ENCODE peak calls at places on chromosomes 13 and 19, in five cellular contexts. K is activated T-cell treated with anti-CD3 and anti-CD28 coated beads for 1 hour, R is AG10803, U is Calu3, A is SW480. N is an unnamed sample.

GRCh38 chr13:94550030-94550738 is 45.8 kb downstream of the TGDS start:
- DNase-seq in U (no peak), K (no peak), A (peak), R (peak), N (peak)

GRCh38 chr13:99425485-99426341 is 75.6 kb upstream of the TM9SF2 start:
- DNase-seq in U (no peak), A (no peak), R (no peak), K (no peak), N (peak)

GRCh38 chr13:65724261-65724660 is 1505.9 kb downstream of the PCDH9 start:
- DNase-seq in K (no peak), R (peak), A (no peak), U (no peak), N (no peak)

GRCh38 chr19:1862424-1863307 is 713 bp downstream of the KLF16 start:
- DNase-seq in R (no peak), K (no peak), A (no peak), U (peak), N (no peak)

GRCh38 chr19:4844348-4845179 is 13.1 kb upstream of the TICAM1 start:
- DNase-seq in U (no peak), A (no peak), R (peak), K (no peak), N (no peak)

GRCh38 chr19:50003254-50003788 is 21.9 kb downstream of the VRK3 start:
- DNase-seq in A (no peak), K (no peak), U (no peak), R (no peak), N (no peak)

GRCh38 chr13:25440081-25440480 is 68.3 kb downstream of the ATP8A2 start:
- DNase-seq in K (no peak), A (no peak), U (no peak), R (no peak), N (no peak)

GRCh38 chr13:114002771-114003321 is 29.0 kb upstream of the C13orf46 start:
- DNase-seq in K (no peak), U (no peak), R (no peak), A (no peak), N (no peak)

GRCh38 chr13:110496281-110496680 is 65.2 kb downstream of the RAB20 start:
- DNase-seq in A (no peak), R (no peak), U (no peak), K (no peak), N (no peak)

GRCh38 chr19:32598022-32598421 is 17.0 kb downstream of the PDCD5 start:
- DNase-seq in R (no peak), K (no peak), A (no peak), U (no peak), N (no peak)

N was measured in GM12878.